ENCODE peak calls at places on chromosomes 16 and 17, in five cellular contexts. L, T, Y, W and M are unnamed samples.

GRCh38 chr16:89505204-89506112 is 2.7 kb upstream of the SPG7 start:
- DNase-seq in L (peak; percentile 95), Y (no peak), W (peak; percentile 89), T (peak; percentile 93), M (peak; percentile 94)

GRCh38 chr17:41555105-41555887 is 16.6 kb downstream of the KRT9 start:
- DNase-seq in T (peak; percentile 77), Y (no peak), L (no peak), W (no peak), M (no peak)

GRCh38 chr17:38921756-38922411 is 3.5 kb upstream of the LASP1NB start:
- DNase-seq in L (no peak), Y (no peak), W (no peak), T (no peak), M (no peak)

GRCh38 chr16:57642368-57643135 is 14.1 kb downstream of the ADGRG1 start:
- DNase-seq in Y (no peak), L (no peak), W (peak; percentile 31), T (peak; percentile 50), M (no peak)

GRCh38 chr17:40121886-40122465 is at the start of gene MSL1:
- DNase-seq in W (no peak), Y (peak; percentile 80), T (peak; percentile 52), L (peak; percentile 90), M (peak; percentile 83)

GRCh38 chr16:7352114-7352513 is 19.5 kb downstream of the RBFOX1 start:
- DNase-seq in W (no peak), T (no peak), Y (no peak), L (no peak), M (no peak)

GRCh38 chr17:72266099-72266852 is 145.5 kb downstream of the SOX9 start:
- DNase-seq in W (peak; percentile 50), T (no peak), L (no peak), Y (no peak), M (no peak)

GRCh38 chr17:57860414-57860999 is 10.7 kb upstream of the MRPS23 start:
- DNase-seq in T (no peak), L (no peak), W (no peak), Y (no peak), M (no peak)

GRCh38 chr17:5705876-5706420 is 121.6 kb upstream of the NLRP1 start:
- DNase-seq in T (no peak), Y (no peak), L (no peak), W (no peak), M (no peak)

GRCh38 chr17:76370261-76370993 is 14.0 kb upstream of the SPHK1 start:
- DNase-seq in W (peak; percentile 93), Y (no peak), T (peak; percentile 66), L (peak; percentile 76), M (no peak)

GRCh38 chr16:30005341-30006094 is 5.3 kb downstream of the DOC2A start:
- DNase-seq in Y (peak; percentile 45), T (no peak), W (no peak), L (peak; percentile 43), M (peak; percentile 53)

GRCh38 chr17:6517017-6517416 is 39.3 kb downstream of the PITPNM3 start:
- DNase-seq in W (no peak), Y (no peak), L (no peak), T (no peak), M (no peak)

GRCh38 chr16:74736531-74737157 is 36.0 kb upstream of the MLKL start:
- DNase-seq in Y (no peak), W (peak; percentile 10), T (no peak), L (no peak), M (no peak)

GRCh38 chr17:57999496-58000017 is 7.5 kb downstream of the SRSF1 start:
- DNase-seq in T (peak; percentile 75), Y (peak; percentile 67), W (peak; percentile 74), L (no peak), M (peak; percentile 83)

GRCh38 chr17:34151081-34151480 is 104.0 kb upstream of the CCL2 start:
- DNase-seq in L (no peak), Y (no peak), T (no peak), W (no peak), M (no peak)

GRCh38 chr17:78249836-78250806 is 18.7 kb downstream of the TMEM235 start:
- DNase-seq in T (no peak), W (no peak), L (no peak), Y (no peak), M (no peak)

GRCh38 chr16:71846443-71846842 is 667 bp downstream of the ATXN1L start:
- DNase-seq in W (no peak), T (no peak), Y (peak; percentile 77), L (no peak), M (peak; percentile 76)

GRCh38 chr17:34275881-34276280 is 5.9 kb downstream of the CCL7 start:
- DNase-seq in L (no peak), Y (no peak), T (no peak), W (peak; percentile 84), M (no peak)

GRCh38 chr17:65696739-65697394 is 135.4 kb upstream of the AXIN2 start:
- DNase-seq in L (no peak), T (no peak), Y (no peak), W (no peak), M (no peak)

GRCh38 chr16:546909-547770 is 13.1 kb upstream of the PRR35 start:
- DNase-seq in L (peak; percentile 71), Y (no peak), W (no peak), T (no peak), M (no peak)

GRCh38 chr17:77829871-77830799 is 128.4 kb upstream of the TNRC6C start:
- DNase-seq in L (peak; percentile 29), W (no peak), T (no peak), Y (no peak), M (no peak)

GRCh38 chr16:15928261-15929104 is 20.9 kb upstream of the ABCC1 start:
- DNase-seq in T (no peak), W (no peak), Y (no peak), L (no peak), M (no peak)

GRCh38 chr16:60073376-60073775 is 1339.3 kb upstream of the GOT2 start:
- DNase-seq in Y (no peak), T (no peak), L (no peak), W (no peak), M (no peak)

GRCh38 chr16:82108101-82108500 is 61.9 kb downstream of the MPHOSPH6 start:
- DNase-seq in L (no peak), Y (no peak), W (no peak), T (no peak), M (no peak)

GRCh38 chr16:83354015-83354414 is 453.8 kb upstream of the HSBP1 start:
- DNase-seq in L (no peak), T (no peak), W (no peak), Y (no peak), M (peak; percentile 4)

GRCh38 chr17:73902416-73903181 is 258.4 kb upstream of the SDK2 start:
- DNase-seq in L (no peak), T (no peak), Y (peak; percentile 19), W (no peak), M (no peak)

GRCh38 chr17:16617481-16618060 is 36.1 kb downstream of the ZNF624 start:
- DNase-seq in L (no peak), T (no peak), W (no peak), Y (no peak), M (no peak)

GRCh38 chr16:29901607-29901945 is 1.3 kb downstream of the ASPHD1 start:
- DNase-seq in Y (no peak), L (no peak), W (no peak), T (no peak), M (no peak)

GRCh38 chr16:31874354-31875111 is 926 bp downstream of the ZNF267 start:
- DNase-seq in Y (peak; percentile 74), W (peak; percentile 80), L (peak; percentile 72), T (peak; percentile 71), M (peak; percentile 84)

GRCh38 chr17:74542727-74543383 is 3.1 kb downstream of the CD300C start:
- DNase-seq in L (no peak), Y (no peak), W (no peak), T (no peak), M (no peak)

GRCh38 chr17:7029659-7030058 is 6.2 kb upstream of the SLC16A13 start:
- DNase-seq in L (no peak), W (no peak), T (no peak), Y (peak; percentile 55), M (peak; percentile 66)

GRCh38 chr16:20901441-20902112 is 1.0 kb downstream of the LYRM1 start:
- DNase-seq in Y (peak; percentile 11), W (peak; percentile 83), L (peak; percentile 64), T (peak; percentile 97), M (peak; percentile 76)

GRCh38 chr16:67284699-67285646 is 5.6 kb downstream of the PLEKHG4 start:
- DNase-seq in W (peak; percentile 21), Y (no peak), L (peak; percentile 74), T (peak; percentile 75), M (peak; percentile 29)

GRCh38 chr16:47320546-47321315 is 140.1 kb downstream of the ITFG1 start:
- DNase-seq in Y (no peak), L (no peak), T (no peak), W (peak; percentile 8), M (no peak)

GRCh38 chr16:47317465-47318240 is 143.2 kb downstream of the ITFG1 start:
- DNase-seq in L (no peak), T (no peak), Y (no peak), W (no peak), M (no peak)

DNA sequence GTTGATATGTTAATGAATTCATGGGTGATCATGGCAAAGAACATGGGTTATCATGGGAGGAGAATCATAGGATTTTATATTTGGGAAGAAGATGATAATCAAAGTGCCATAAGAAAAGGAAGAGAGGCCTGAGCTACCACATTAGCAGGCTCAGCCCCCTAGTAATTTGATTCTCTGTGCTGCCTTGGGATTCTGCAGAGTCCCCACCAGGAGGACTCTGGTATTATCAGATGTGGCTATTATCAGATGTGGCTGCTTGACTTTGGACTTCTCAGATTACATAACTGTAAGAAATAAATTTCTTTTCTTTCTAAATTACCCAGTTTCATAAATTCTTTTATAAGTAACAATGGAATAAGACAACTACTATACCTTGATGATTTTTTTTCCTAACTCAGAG is 137.6 kb downstream of the ITFG1 start:
- DNase-seq in W (no peak), L (no peak), T (no peak), Y (no peak), M (no peak)
- TF ChIP-seq CTCF in W (no peak), L (no peak), T (no peak), Y (no peak), M (no peak)

GRCh38 chr17:35314415-35315216 is 58.8 kb downstream of the SLFN11 start:
- DNase-seq in T (no peak), Y (no peak), L (no peak), W (peak; percentile 10), M (no peak)
- H3K4me3 ChIP-seq in T (no peak overlapping the region), Y (no peak overlapping the region), L (no peak overlapping the region), W (no peak overlapping the region), M (no peak overlapping the region)

GRCh38 chr16:17454331-17454730 is 16.4 kb downstream of the XYLT1 start:
- DNase-seq in L (no peak), T (no peak), Y (no peak), W (no peak), M (no peak)
- TF ChIP-seq CTCF in L (no peak), T (no peak), Y (no peak), W (no peak), M (no peak)

GRCh38 chr16:22685162-22685830 is 128.7 kb upstream of the HS3ST2 start:
- DNase-seq in W (no peak), Y (no peak), L (peak; percentile 51), T (no peak), M (no peak)

GRCh38 chr16:22688930-22689329 is 125.0 kb upstream of the HS3ST2 start:
- DNase-seq in T (no peak), Y (no peak), W (no peak), L (no peak), M (no peak)

GRCh38 chr16:22688463-22688862 is 125.5 kb upstream of the HS3ST2 start:
- DNase-seq in L (no peak), T (no peak), W (no peak), Y (no peak), M (no peak)

GRCh38 chr16:22684282-22685161 is 129.4 kb upstream of the HS3ST2 start:
- DNase-seq in W (no peak), T (no peak), L (no peak), Y (peak; percentile 39), M (peak; percentile 17)

GRCh38 chr16:22687031-22687530 is 126.9 kb upstream of the HS3ST2 start:
- DNase-seq in T (no peak), L (no peak), Y (no peak), W (no peak), M (no peak)
- H3K4me3 ChIP-seq in T (no peak overlapping the region), L (no peak overlapping the region), Y (no peak overlapping the region), W (no peak overlapping the region), M (no peak overlapping the region)